ENCODE peak calls at places on chromosome 7, in seven cellular contexts. One of them, this sample, is unnamed.

GRCh38 chr7:12646139-12646538 is 41.3 kb upstream of the ARL4A start:
- DNase-seq in mesendoderm: peak
- DNase-seq in neuronal stem cell: no peak
- DNase-seq in mesenchymal stem cell: peak
- DNase-seq in H9: no peak
- DNase-seq in H1: no peak
- DNase-seq in trophoblast cell: peak
- DNase-seq in this sample: peak

GRCh38 chr7:22429386-22429785 is 70.6 kb downstream of the STEAP1B start:
- DNase-seq in mesendoderm: no peak
- DNase-seq in neuronal stem cell: no peak
- DNase-seq in mesenchymal stem cell: no peak
- DNase-seq in H9: no peak
- DNase-seq in H1: no peak
- DNase-seq in trophoblast cell: peak
- DNase-seq in this sample: peak

GRCh38 chr7:332020-332517 is 42.1 kb downstream of the FOXL3 start:
- DNase-seq in mesendoderm: no peak
- DNase-seq in neuronal stem cell: no peak
- DNase-seq in mesenchymal stem cell: no peak
- DNase-seq in H9: no peak
- DNase-seq in H1: no peak
- DNase-seq in trophoblast cell: no peak
- DNase-seq in this sample: no peak

GRCh38 chr7:77351539-77352004 is 64.6 kb downstream of the GSAP start:
- DNase-seq in mesendoderm: peak
- DNase-seq in neuronal stem cell: no peak
- DNase-seq in mesenchymal stem cell: no peak
- DNase-seq in H9: no peak
- DNase-seq in H1: no peak
- DNase-seq in trophoblast cell: no peak
- DNase-seq in this sample: no peak

GRCh38 chr7:148987010-148987750 is 41.1 kb downstream of the PDIA4 start:
- DNase-seq in mesendoderm: peak
- DNase-seq in neuronal stem cell: peak
- DNase-seq in mesenchymal stem cell: peak
- DNase-seq in H9: peak
- DNase-seq in H1: peak
- DNase-seq in trophoblast cell: peak
- DNase-seq in this sample: peak

GRCh38 chr7:31023877-31024276 is 28.2 kb upstream of the ADCYAP1R1 start:
- DNase-seq in mesendoderm: no peak
- DNase-seq in neuronal stem cell: no peak
- DNase-seq in mesenchymal stem cell: no peak
- DNase-seq in H9: no peak
- DNase-seq in H1: no peak
- DNase-seq in trophoblast cell: no peak
- DNase-seq in this sample: no peak

GRCh38 chr7:47400741-47401206 is 181.1 kb downstream of the TNS3 start:
- DNase-seq in mesendoderm: no peak
- DNase-seq in neuronal stem cell: no peak
- DNase-seq in mesenchymal stem cell: no peak
- DNase-seq in H9: no peak
- DNase-seq in H1: no peak
- DNase-seq in trophoblast cell: peak
- DNase-seq in this sample: no peak

GRCh38 chr7:113912881-113913280 is 5.9 kb downstream of the PPP1R3A start:
- DNase-seq in mesendoderm: no peak
- DNase-seq in neuronal stem cell: no peak
- DNase-seq in mesenchymal stem cell: no peak
- DNase-seq in H9: no peak
- DNase-seq in H1: no peak
- DNase-seq in trophoblast cell: no peak
- DNase-seq in this sample: no peak

GRCh38 chr7:12729112-12729511 is 41.7 kb downstream of the ARL4A start:
- DNase-seq in mesendoderm: peak
- DNase-seq in neuronal stem cell: no peak
- DNase-seq in mesenchymal stem cell: peak
- DNase-seq in H9: peak
- DNase-seq in H1: peak
- DNase-seq in trophoblast cell: no peak
- DNase-seq in this sample: peak

GRCh38 chr7:155815332-155816191 is 3.3 kb upstream of the SHH start:
- DNase-seq in mesendoderm: peak
- DNase-seq in neuronal stem cell: no peak
- DNase-seq in mesenchymal stem cell: peak
- DNase-seq in H9: peak
- DNase-seq in H1: peak
- DNase-seq in trophoblast cell: peak
- DNase-seq in this sample: peak

GRCh38 chr7:17233643-17234397 is 64.6 kb upstream of the AHR start:
- DNase-seq in mesendoderm: peak
- DNase-seq in neuronal stem cell: no peak
- DNase-seq in mesenchymal stem cell: peak
- DNase-seq in H9: no peak
- DNase-seq in H1: no peak
- DNase-seq in trophoblast cell: peak
- DNase-seq in this sample: no peak

GRCh38 chr7:99628471-99629465 is 12.0 kb downstream of the ZSCAN25 start:
- DNase-seq in mesendoderm: peak
- DNase-seq in neuronal stem cell: no peak
- DNase-seq in mesenchymal stem cell: no peak
- DNase-seq in H9: peak
- DNase-seq in H1: peak
- DNase-seq in trophoblast cell: no peak
- DNase-seq in this sample: no peak

GRCh38 chr7:158029431-158029938 is 558.1 kb downstream of the PTPRN2 start:
- DNase-seq in mesendoderm: no peak
- DNase-seq in neuronal stem cell: no peak
- DNase-seq in mesenchymal stem cell: no peak
- DNase-seq in H9: no peak
- DNase-seq in H1: no peak
- DNase-seq in trophoblast cell: no peak
- DNase-seq in this sample: no peak

GRCh38 chr7:46321556-46322205 is 400.6 kb upstream of the IGFBP3 start:
- DNase-seq in mesendoderm: no peak
- DNase-seq in neuronal stem cell: no peak
- DNase-seq in mesenchymal stem cell: peak
- DNase-seq in H9: no peak
- DNase-seq in H1: no peak
- DNase-seq in trophoblast cell: peak
- DNase-seq in this sample: peak

GRCh38 chr7:142956951-142957623 is 5.1 kb downstream of the KEL start:
- DNase-seq in mesendoderm: peak
- DNase-seq in neuronal stem cell: no peak
- DNase-seq in mesenchymal stem cell: no peak
- DNase-seq in H9: no peak
- DNase-seq in H1: no peak
- DNase-seq in trophoblast cell: peak
- DNase-seq in this sample: no peak

GRCh38 chr7:1670894-1671875 is 1.1 kb downstream of the ELFN1 start:
- DNase-seq in mesendoderm: no peak
- DNase-seq in neuronal stem cell: no peak
- DNase-seq in mesenchymal stem cell: no peak
- DNase-seq in H9: peak
- DNase-seq in H1: peak
- DNase-seq in trophoblast cell: no peak
- DNase-seq in this sample: no peak

GRCh38 chr7:22109761-22110160 is 164.1 kb upstream of the CDCA7L start:
- DNase-seq in mesendoderm: peak
- DNase-seq in neuronal stem cell: no peak
- DNase-seq in mesenchymal stem cell: peak
- DNase-seq in H9: peak
- DNase-seq in H1: peak
- DNase-seq in trophoblast cell: peak
- DNase-seq in this sample: peak

DNA sequence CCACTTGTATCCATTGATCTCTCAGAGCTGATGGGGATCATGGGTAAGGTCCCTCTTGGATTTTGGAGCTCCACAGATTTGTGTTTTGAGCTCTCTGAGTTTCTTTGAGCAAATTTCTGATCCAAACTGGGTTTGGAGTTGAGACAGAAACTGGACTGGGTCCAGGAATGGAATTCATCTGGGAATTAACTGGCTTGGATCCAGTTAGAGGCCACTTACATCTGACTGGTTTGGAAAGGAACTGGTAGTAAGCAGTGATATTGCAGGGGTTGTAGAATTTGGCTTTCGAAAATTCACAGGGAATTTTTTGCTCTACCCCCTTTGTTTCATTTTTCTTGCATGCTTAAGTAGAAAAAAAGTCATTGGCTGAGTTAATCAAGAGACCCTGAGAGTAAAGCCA is 245.6 kb downstream of the SEMA3D start:
- DNase-seq in mesendoderm: no peak
- DNase-seq in neuronal stem cell: no peak
- DNase-seq in mesenchymal stem cell: no peak
- DNase-seq in H9: no peak
- DNase-seq in H1: no peak
- DNase-seq in trophoblast cell: no peak
- DNase-seq in this sample: no peak
- H3K4ac ChIP-seq in mesendoderm: no peak
- H3K4ac ChIP-seq in neuronal stem cell: no peak
- H3K4ac ChIP-seq in mesenchymal stem cell: no peak
- H3K4ac ChIP-seq in H9: no peak
- H3K4ac ChIP-seq in H1: no peak
- H3K4ac ChIP-seq in trophoblast cell: no peak
- H3K4ac ChIP-seq in this sample: no peak

DNA sequence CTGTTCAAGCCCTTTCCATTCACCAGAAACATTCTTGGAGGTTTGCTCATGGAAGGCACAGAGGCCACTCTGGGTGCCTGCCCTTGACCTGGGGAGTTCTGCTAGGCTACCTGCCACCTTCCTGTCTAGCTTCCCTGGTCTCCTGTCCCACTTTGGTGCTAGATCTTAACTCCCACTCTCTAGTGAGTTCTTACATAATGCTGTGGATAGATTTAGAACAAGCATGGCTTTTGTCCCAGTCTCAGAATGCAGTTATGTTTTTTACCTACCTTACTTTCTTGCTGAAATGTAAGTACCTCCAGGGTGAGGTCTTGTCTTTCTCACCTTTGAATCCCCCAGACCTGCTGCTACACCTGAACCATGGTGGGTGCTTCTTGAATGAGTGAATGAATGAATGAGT is 1252.3 kb downstream of the TYW1 start:
- DNase-seq in mesendoderm: no peak
- DNase-seq in neuronal stem cell: no peak
- DNase-seq in mesenchymal stem cell: no peak
- DNase-seq in H9: no peak
- DNase-seq in H1: no peak
- DNase-seq in trophoblast cell: no peak
- DNase-seq in this sample: no peak
- H2BK120ac ChIP-seq in mesendoderm: no peak
- H2BK120ac ChIP-seq in neuronal stem cell: no peak
- H2BK120ac ChIP-seq in mesenchymal stem cell: no peak
- H2BK120ac ChIP-seq in H9: no peak
- H2BK120ac ChIP-seq in H1: no peak
- H2BK120ac ChIP-seq in trophoblast cell: no peak
- H2BK120ac ChIP-seq in this sample: no peak

GRCh38 chr7:40883826-40884225 is 749.0 kb downstream of the SUGCT start:
- DNase-seq in mesendoderm: no peak
- DNase-seq in neuronal stem cell: no peak
- DNase-seq in mesenchymal stem cell: no peak
- DNase-seq in H9: no peak
- DNase-seq in H1: no peak
- DNase-seq in trophoblast cell: no peak
- DNase-seq in this sample: no peak
- H3K4ac ChIP-seq in mesendoderm: no peak
- H3K4ac ChIP-seq in neuronal stem cell: no peak
- H3K4ac ChIP-seq in mesenchymal stem cell: no peak
- H3K4ac ChIP-seq in H9: no peak
- H3K4ac ChIP-seq in H1: no peak
- H3K4ac ChIP-seq in trophoblast cell: no peak
- H3K4ac ChIP-seq in this sample: no peak

GRCh38 chr7:154431045-154431444 is 378.8 kb downstream of the DPP6 start:
- DNase-seq in mesendoderm: peak
- DNase-seq in neuronal stem cell: no peak
- DNase-seq in mesenchymal stem cell: no peak
- DNase-seq in H9: peak
- DNase-seq in H1: no peak
- DNase-seq in trophoblast cell: no peak
- DNase-seq in this sample: no peak
- H2BK120ac ChIP-seq in mesendoderm: no peak
- H2BK120ac ChIP-seq in neuronal stem cell: no peak
- H2BK120ac ChIP-seq in mesenchymal stem cell: no peak
- H2BK120ac ChIP-seq in H9: no peak
- H2BK120ac ChIP-seq in H1: no peak
- H2BK120ac ChIP-seq in trophoblast cell: no peak
- H2BK120ac ChIP-seq in this sample: no peak

DNA sequence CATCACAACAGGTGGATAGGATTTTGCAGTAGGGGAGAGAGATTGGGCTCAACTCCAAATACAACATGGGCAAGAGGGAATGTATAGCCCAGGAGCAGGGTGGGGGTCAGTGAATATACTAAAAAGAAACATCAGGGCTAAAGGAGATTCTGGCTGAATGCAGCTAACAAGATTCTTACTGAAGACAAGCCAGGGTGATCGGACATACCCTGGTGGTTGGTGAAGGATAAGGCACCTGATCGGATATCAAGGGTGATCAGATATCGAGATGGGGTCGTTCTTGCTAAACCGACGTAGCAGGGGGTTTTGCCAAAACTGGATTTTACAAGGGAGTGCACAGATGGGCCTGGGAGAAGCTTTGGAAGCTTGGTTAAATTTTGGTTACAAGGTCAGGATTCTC is 34.4 kb downstream of the WIPF3 start:
- DNase-seq in mesendoderm: no peak
- DNase-seq in neuronal stem cell: no peak
- DNase-seq in mesenchymal stem cell: no peak
- DNase-seq in H9: no peak
- DNase-seq in H1: no peak
- DNase-seq in trophoblast cell: no peak
- DNase-seq in this sample: no peak
- H3K4ac ChIP-seq in mesendoderm: no peak
- H3K4ac ChIP-seq in neuronal stem cell: no peak
- H3K4ac ChIP-seq in mesenchymal stem cell: no peak
- H3K4ac ChIP-seq in H9: no peak
- H3K4ac ChIP-seq in H1: no peak
- H3K4ac ChIP-seq in trophoblast cell: no peak
- H3K4ac ChIP-seq in this sample: no peak

GRCh38 chr7:132251327-132251659 is 325.0 kb downstream of the PLXNA4 start:
- DNase-seq in mesendoderm: peak
- DNase-seq in neuronal stem cell: peak
- DNase-seq in mesenchymal stem cell: no peak
- DNase-seq in H9: peak
- DNase-seq in H1: no peak
- DNase-seq in trophoblast cell: no peak
- DNase-seq in this sample: no peak
- H2BK120ac ChIP-seq in mesendoderm: no peak
- H2BK120ac ChIP-seq in neuronal stem cell: no peak
- H2BK120ac ChIP-seq in mesenchymal stem cell: no peak
- H2BK120ac ChIP-seq in H9: no peak
- H2BK120ac ChIP-seq in H1: no peak
- H2BK120ac ChIP-seq in trophoblast cell: no peak
- H2BK120ac ChIP-seq in this sample: no peak

GRCh38 chr7:88358534-88358838 is 51.8 kb upstream of the STEAP4 start:
- DNase-seq in mesendoderm: no peak
- DNase-seq in neuronal stem cell: no peak
- DNase-seq in mesenchymal stem cell: no peak
- DNase-seq in H9: no peak
- DNase-seq in H1: no peak
- DNase-seq in trophoblast cell: no peak
- DNase-seq in this sample: no peak
- H3K4ac ChIP-seq in mesendoderm: no peak
- H3K4ac ChIP-seq in neuronal stem cell: no peak
- H3K4ac ChIP-seq in mesenchymal stem cell: no peak
- H3K4ac ChIP-seq in H9: no peak
- H3K4ac ChIP-seq in H1: no peak
- H3K4ac ChIP-seq in trophoblast cell: no peak
- H3K4ac ChIP-seq in this sample: no peak